ENCODE peak calls at places on chromosomes 1 and 21, in four cellular contexts. Z, Y, C and E are unnamed samples.

GRCh38 chr1:16607433-16607851 is 5.9 kb downstream of the NBPF1 start:
- DNase-seq in Z (no peak), Y (no peak), C (no peak), E (no peak)

GRCh38 chr1:83761977-83762376 is 237.0 kb downstream of the TTLL7 start:
- DNase-seq in Z (no peak), Y (no peak), C (no peak), E (no peak)

GRCh38 chr1:43655953-43656352 is 6.0 kb downstream of the KDM4A start:
- DNase-seq in Z (no peak), Y (no peak), C (no peak), E (no peak)

GRCh38 chr1:226784081-226785049 is 45.3 kb upstream of the ITPKB start:
- DNase-seq in Z (no peak), Y (no peak), C (no peak), E (no peak)

GRCh38 chr1:30966690-30967369 is 58.3 kb upstream of the SDC3 start:
- DNase-seq in Z (no peak), Y (peak), C (peak), E (no peak)

GRCh38 chr21:37166733-37167132 is 93.7 kb downstream of the TTC3 start:
- DNase-seq in Z (no peak), Y (no peak), C (no peak), E (no peak)

GRCh38 chr1:22573237-22573636 is 9.9 kb downstream of the EPHA8 start:
- DNase-seq in Z (no peak), Y (no peak), C (no peak), E (no peak)

GRCh38 chr21:42125571-42126544 is 54.7 kb downstream of the UMODL1 start:
- DNase-seq in Z (no peak), Y (peak), C (peak), E (peak)

GRCh38 chr21:45887121-45887611 is 94.4 kb upstream of the COL6A1 start:
- DNase-seq in Z (no peak), Y (no peak), C (no peak), E (no peak)

GRCh38 chr1:10059329-10059691 is 26.6 kb downstream of the UBE4B start:
- DNase-seq in Z (no peak), Y (no peak), C (no peak), E (no peak)

DNA sequence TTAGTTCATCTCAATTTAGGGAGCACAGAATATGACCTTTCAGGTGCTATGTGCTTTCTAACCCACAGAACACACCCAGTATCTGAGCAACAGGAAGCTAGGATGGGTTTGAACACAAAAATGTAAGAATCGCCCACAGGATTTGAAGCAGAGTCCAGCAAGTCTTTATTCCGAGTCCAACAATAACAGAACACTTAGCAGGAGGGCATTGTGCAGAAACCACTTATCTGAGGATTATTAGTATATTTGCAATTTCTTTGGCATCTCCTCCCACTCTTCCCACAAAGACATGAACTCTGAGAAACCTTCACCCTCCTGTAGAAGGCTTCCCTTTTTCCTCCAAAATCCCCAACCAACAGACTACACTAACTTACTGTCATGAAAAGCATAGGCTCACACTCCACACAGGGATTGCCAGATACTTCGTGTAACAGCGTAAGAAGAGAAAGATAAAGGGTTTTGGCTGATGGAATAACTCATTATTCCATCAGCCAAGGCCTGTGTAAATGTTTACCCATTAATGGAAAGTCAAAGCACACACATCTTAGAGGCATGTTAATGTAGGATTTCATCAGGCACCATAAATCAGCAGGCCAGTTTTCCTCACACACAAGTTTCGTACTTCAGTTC is 16.1 kb downstream of the SIPA1L2 start:
- DNase-seq in Z (no peak), Y (no peak), C (no peak), E (no peak)
- TF ChIP-seq CREM in Z (no peak), Y (no peak), C (no peak), E (no peak)

GRCh38 chr1:153231800-153232199 is 14.4 kb downstream of the PRR9 start:
- DNase-seq in Z (no peak), Y (no peak), C (no peak), E (no peak)

GRCh38 chr1:153227810-153228209 is 10.4 kb downstream of the PRR9 start:
- DNase-seq in Z (no peak), Y (no peak), C (no peak), E (no peak)

GRCh38 chr1:153232553-153232952 is 15.2 kb downstream of the PRR9 start:
- DNase-seq in Z (no peak), Y (no peak), C (no peak), E (no peak)

GRCh38 chr1:153231363-153231762 is 14.0 kb downstream of the PRR9 start:
- DNase-seq in Z (no peak), Y (no peak), C (no peak), E (no peak)

DNA sequence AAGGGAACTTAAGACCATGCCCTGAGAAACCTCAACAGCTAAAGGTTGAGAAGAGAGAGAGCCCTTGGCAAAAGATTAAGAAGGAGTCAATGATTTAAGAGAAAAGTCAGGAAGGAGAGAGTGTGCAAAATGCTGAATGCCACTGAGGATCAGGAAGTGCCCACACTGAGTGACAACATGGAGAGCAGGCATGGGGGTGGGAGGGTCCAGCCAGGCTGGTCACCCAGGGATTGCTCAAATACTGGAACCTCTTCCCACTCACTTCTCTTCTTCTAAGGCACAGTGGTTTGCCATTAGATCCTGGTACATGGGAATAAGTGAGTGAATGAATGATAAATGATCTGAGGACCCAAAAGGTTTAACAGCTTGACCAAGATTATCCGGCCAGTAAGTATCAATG is 11.1 kb downstream of the PRR9 start:
- DNase-seq in Z (no peak), Y (no peak), C (no peak), E (no peak)
- TF ChIP-seq TCF7 in Z (no peak), Y (no peak), C (no peak), E (no peak)

GRCh38 chr1:3194760-3195479 is 125.9 kb downstream of the PRDM16 start:
- DNase-seq in Z (no peak), Y (no peak), C (no peak), E (no peak)

GRCh38 chr1:3195966-3196515 is 127.0 kb downstream of the PRDM16 start:
- DNase-seq in Z (no peak), Y (no peak), C (no peak), E (no peak)

GRCh38 chr1:3195480-3195815 is 126.4 kb downstream of the PRDM16 start:
- DNase-seq in Z (no peak), Y (no peak), C (no peak), E (no peak)

GRCh38 chr1:3197781-3198316 is 128.8 kb downstream of the PRDM16 start:
- DNase-seq in Z (no peak), Y (peak), C (no peak), E (no peak)

GRCh38 chr1:3196577-3197245 is 127.7 kb downstream of the PRDM16 start:
- DNase-seq in Z (no peak), Y (no peak), C (no peak), E (no peak)
- TF ChIP-seq CREM in Z (no peak), Y (no peak), C (no peak), E (no peak)

GRCh38 chr1:85452859-85453430 is 12.0 kb downstream of the DDAH1 start:
- DNase-seq in Z (no peak), Y (no peak), C (no peak), E (no peak)

GRCh38 chr1:85450832-85451231 is 14.1 kb downstream of the DDAH1 start:
- DNase-seq in Z (no peak), Y (no peak), C (no peak), E (no peak)

GRCh38 chr1:85451236-85451830 is 13.6 kb downstream of the DDAH1 start:
- DNase-seq in Z (no peak), Y (no peak), C (no peak), E (no peak)

GRCh38 chr1:85454214-85454613 is 10.7 kb downstream of the DDAH1 start:
- DNase-seq in Z (no peak), Y (no peak), C (no peak), E (no peak)

GRCh38 chr1:85453640-85454194 is 11.2 kb downstream of the DDAH1 start:
- DNase-seq in Z (no peak), Y (no peak), C (no peak), E (no peak)
- TF ChIP-seq TCF7 in Z (no peak), Y (no peak), C (no peak), E (no peak)

DNA sequence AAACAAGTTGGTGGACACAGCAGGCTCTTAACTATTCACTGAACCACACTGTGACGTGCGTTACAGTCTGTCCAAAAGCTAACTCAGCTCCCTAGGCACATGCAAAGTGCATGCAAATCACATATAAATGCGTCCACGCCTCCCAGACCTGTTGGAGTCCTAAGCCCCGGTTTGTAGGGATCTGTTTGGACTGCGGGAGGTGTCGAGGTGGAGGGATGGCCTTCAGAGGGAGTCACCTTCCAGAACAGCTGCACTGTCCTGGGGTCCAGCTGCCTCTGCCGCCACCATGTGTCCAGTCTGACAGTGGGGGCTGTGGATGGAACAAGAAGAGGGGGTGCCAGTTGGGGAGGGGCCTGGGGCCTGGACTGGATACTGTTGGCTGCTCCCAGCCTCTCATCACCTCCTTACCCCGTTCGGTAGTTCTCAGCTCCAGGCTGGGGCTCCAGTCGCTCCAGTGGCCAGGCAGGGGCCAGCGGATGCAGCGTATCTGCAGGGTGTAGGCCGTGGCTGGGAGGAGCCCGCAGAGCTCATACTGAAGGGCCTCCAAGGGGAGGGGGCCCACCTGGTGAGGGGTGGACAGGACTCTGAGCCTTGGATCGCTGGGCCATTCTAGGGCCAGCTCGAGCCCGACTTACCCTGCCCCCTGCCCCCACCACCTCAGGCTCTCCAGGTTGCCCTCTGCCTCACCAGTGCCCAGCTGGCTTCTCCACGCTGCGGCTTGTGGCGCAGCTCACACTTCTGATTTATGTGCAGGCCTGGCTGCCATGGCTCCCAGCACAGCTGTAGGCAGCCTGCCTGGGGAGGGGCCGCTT is 7.9 kb upstream of the MRPS15 start:
- DNase-seq in Z (no peak), Y (no peak), C (no peak), E (no peak)
- TF ChIP-seq CREM in Z (no peak), Y (no peak), C (no peak), E (no peak)

GRCh38 chr21:26070822-26071425 is 99.6 kb downstream of the APP start:
- DNase-seq in Z (no peak), Y (no peak), C (no peak), E (no peak)
- TF ChIP-seq TCF7 in Z (no peak), Y (no peak), C (no peak), E (no peak)